ENCODE peak calls at places on chromosomes 11 and 22, in four cellular contexts. D, X, F and V are unnamed samples.

GRCh38 chr11:122202951-122203456 is 87.0 kb upstream of the BLID start:
- DNase-seq in X (peak), F (peak), D (peak), V (peak)

GRCh38 chr11:116703421-116703820 is 69.4 kb downstream of the BUD13 start:
- DNase-seq in D (no peak), F (no peak), X (no peak), V (no peak)

GRCh38 chr11:64007629-64008282 is 21.5 kb downstream of the OTUB1 start:
- DNase-seq in X (no peak), F (no peak), D (no peak), V (peak)

GRCh38 chr11:122717264-122717867 is 61.8 kb downstream of the UBASH3B start:
- DNase-seq in F (no peak), X (no peak), D (no peak), V (no peak)

GRCh38 chr11:17649696-17650600 is 69.4 kb upstream of the MYOD1 start:
- DNase-seq in D (no peak), F (no peak), X (no peak), V (no peak)

GRCh38 chr11:11659567-11660341 is 37.9 kb upstream of the GALNT18 start:
- DNase-seq in F (peak), X (no peak), D (no peak), V (no peak)

GRCh38 chr11:1160231-1161101 is 2.7 kb downstream of the MUC5AC start:
- DNase-seq in F (no peak), D (no peak), X (no peak), V (no peak)

GRCh38 chr11:79413258-79413657 is 27.6 kb downstream of the TENM4 start:
- DNase-seq in F (no peak), X (no peak), D (peak), V (peak)

GRCh38 chr11:36300651-36301050 is 4.6 kb downstream of the PRR5L start:
- DNase-seq in F (no peak), D (no peak), X (no peak), V (peak)

DNA sequence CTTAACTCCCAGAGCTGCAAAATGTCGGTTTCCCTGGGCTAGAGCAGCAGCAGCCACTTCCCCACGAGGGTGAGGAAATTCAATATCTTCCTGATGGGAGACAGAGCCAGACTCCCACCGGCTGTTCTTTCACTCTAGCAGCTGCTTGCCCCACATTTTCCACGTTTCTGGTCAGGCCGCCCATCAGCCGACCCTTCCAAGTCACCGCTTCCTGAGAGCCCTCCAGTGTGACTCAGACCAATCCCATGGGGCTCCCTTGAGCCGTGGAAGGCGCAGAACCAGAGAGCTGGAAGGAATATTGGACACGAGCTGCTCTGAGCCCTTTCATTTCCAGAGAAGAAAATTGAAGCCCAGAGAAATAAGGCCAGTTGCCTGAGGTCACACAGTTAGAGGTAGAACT is 227.0 kb downstream of the ADAMTS15 start:
- DNase-seq in X (no peak), D (no peak), F (no peak), V (peak)
- H3K9ac ChIP-seq in X (no peak), D (no peak), F (no peak), V (peak)

GRCh38 chr22:35997438-35997837 is 31.2 kb downstream of the RBFOX2 start:
- DNase-seq in F (no peak), X (no peak), D (no peak), V (no peak)

GRCh38 chr22:36003972-36004674 is 24.5 kb downstream of the RBFOX2 start:
- DNase-seq in X (no peak), D (no peak), F (no peak), V (no peak)

GRCh38 chr22:35998748-35999147 is 29.9 kb downstream of the RBFOX2 start:
- DNase-seq in D (no peak), X (no peak), F (no peak), V (no peak)

GRCh38 chr22:36002861-36003260 is 25.8 kb downstream of the RBFOX2 start:
- DNase-seq in X (no peak), F (no peak), D (no peak), V (no peak)

GRCh38 chr22:36002084-36002483 is 26.5 kb downstream of the RBFOX2 start:
- DNase-seq in D (no peak), X (no peak), F (no peak), V (no peak)
- H3K4me3 ChIP-seq in D (no peak), X (no peak), F (no peak), V (no peak)

GRCh38 chr11:58786693-58787092 is 55.0 kb upstream of the GLYAT start:
- DNase-seq in D (no peak), F (no peak), X (no peak), V (peak)
- H2AFZ ChIP-seq in D (peak), F (no peak), X (no peak), V (peak)

GRCh38 chr11:20474176-20474950 is 86.8 kb downstream of the PRMT3 start:
- DNase-seq in X (no peak), F (no peak), D (peak), V (no peak)
- H3K9ac ChIP-seq in X (no peak), F (no peak), D (no peak), V (no peak)

DNA sequence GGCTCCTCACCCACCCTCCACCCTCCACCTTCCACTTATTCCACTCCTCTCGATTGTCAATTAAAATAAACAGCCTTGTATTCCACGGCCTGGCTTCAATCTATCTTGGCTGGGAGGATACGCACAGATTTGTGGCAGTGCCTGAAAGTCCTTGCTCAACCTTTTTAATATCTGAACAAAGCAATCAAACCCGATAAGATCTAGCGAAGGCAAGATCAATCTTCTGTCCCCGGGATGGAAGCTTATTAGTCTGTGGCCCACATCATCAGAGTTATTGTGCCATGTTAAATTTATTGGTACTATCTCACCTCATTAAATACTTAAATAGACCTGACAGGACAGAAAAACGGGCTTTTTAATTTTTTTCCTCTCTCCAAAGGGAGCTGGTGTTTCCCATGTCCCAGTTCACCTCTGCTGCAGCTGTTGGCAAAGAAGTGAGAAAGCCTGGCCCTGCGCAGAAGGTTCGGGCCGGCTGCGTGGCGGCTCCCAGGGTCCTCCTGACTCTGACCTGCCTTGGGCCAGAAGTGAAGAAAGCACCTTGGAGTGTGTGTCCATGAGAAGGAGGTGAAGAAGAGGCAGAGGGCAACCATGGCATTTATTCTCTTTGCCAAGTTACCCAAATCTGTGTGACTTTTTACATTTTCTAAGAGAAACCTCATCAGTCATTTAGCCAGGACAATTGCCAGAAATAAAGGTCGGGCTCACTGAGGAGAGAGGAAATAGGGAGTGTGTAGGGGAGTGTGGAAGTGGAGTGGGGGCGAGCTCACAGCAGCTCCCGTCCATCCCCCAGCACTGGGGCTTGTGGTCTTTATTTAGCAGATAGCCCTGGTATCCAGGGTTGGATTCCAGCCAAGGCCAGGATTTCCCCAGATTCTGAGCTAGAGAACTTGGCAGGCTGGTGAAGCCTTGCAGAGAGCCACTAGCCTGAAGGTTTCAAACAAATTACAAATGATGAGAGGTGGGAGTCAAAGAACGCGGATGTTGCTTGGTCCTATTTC is 102.3 kb upstream of the CADM1 start:
- DNase-seq in X (no peak), D (no peak), F (no peak), V (no peak)
- H3K4me3 ChIP-seq in X (no peak), D (no peak), F (no peak), V (no peak)

GRCh38 chr11:93268287-93269040 is 62.1 kb upstream of the DEUP1 start:
- DNase-seq in F (no peak), X (no peak), D (no peak), V (no peak)
- H2AFZ ChIP-seq in F (no peak), X (no peak), D (no peak), V (no peak)